ENCODE peak calls at places on chromosomes 4 and X, in seven cellular contexts. D is effector CD4-positive, alpha-beta T cell; P is Calu3; R is endothelial cell of umbilical vein; G is activated CD4-positive, alpha-beta T cell treated with anti-CD3 and anti-CD28 coated beads for 1 hour; Z is M059J; L is activated CD4-positive, CD25-positive, alpha-beta regulatory T cell. V is an unnamed sample.

GRCh38 chr4:169657470-169658107 is 37.2 kb downstream of the CLCN3 start:
- DNase-seq in D (no peak), P (no peak), G (no peak), R (no peak), L (no peak), Z (no peak), V (no peak)

GRCh38 chrX:131792356-131792749 is 230.7 kb upstream of the STK26 start:
- DNase-seq in D (peak; percentile 90), R (no peak), P (no peak), G (no peak), Z (peak; percentile 19), L (no peak), V (peak; percentile 95)

GRCh38 chr4:141022221-141022760 is 111.0 kb downstream of the RNF150 start:
- DNase-seq in P (no peak), L (no peak), G (no peak), D (no peak), Z (no peak), R (no peak), V (no peak)

GRCh38 chrX:10190367-10190766 is 33.6 kb downstream of the CLCN4 start:
- DNase-seq in Z (peak; percentile 74), G (no peak), P (peak; percentile 24), R (peak; percentile 58), D (no peak), L (no peak), V (peak; percentile 26)

GRCh38 chr4:5051692-5052423 is 578 bp downstream of the STK32B start:
- DNase-seq in P (no peak), R (peak; percentile 21), D (no peak), Z (no peak), L (no peak), G (no peak), V (no peak)

GRCh38 chrX:102129473-102129872 is 4.0 kb downstream of the TCEAL2 start:
- DNase-seq in P (no peak), D (no peak), G (no peak), L (no peak), R (peak; percentile 14), Z (peak; percentile 17), V (no peak)

GRCh38 chrX:70470850-70471289 is 26.2 kb downstream of the DLG3 start:
- DNase-seq in Z (peak; percentile 69), R (no peak), P (no peak), D (no peak), G (no peak), L (no peak), V (no peak)

GRCh38 chr4:138263438-138263837 is 21.3 kb upstream of the SLC7A11 start:
- DNase-seq in L (no peak), P (no peak), D (no peak), G (no peak), R (no peak), Z (no peak), V (no peak)

GRCh38 chr4:89173336-89174090 is 62.2 kb downstream of the TIGD2 start:
- DNase-seq in L (no peak), R (no peak), P (no peak), Z (no peak), G (no peak), D (no peak), V (no peak)

GRCh38 chr4:168098257-168098717 is 6.0 kb downstream of the ANXA10 start:
- DNase-seq in D (no peak), G (no peak), Z (peak; percentile 63), P (no peak), L (no peak), R (peak; percentile 91), V (no peak)

GRCh38 chr4:121147923-121148443 is 16.1 kb downstream of the TNIP3 start:
- DNase-seq in L (no peak), G (no peak), P (no peak), Z (peak; percentile 16), R (no peak), D (no peak), V (no peak)

GRCh38 chr4:1902243-1902642 is 31.1 kb downstream of the NSD2 start:
- DNase-seq in P (no peak), G (no peak), Z (no peak), D (no peak), L (no peak), R (no peak), V (no peak)

GRCh38 chrX:40809210-40809609 is 73.9 kb upstream of the MED14 start:
- DNase-seq in P (no peak), G (no peak), Z (peak; percentile 53), L (no peak), R (no peak), D (no peak), V (no peak)

GRCh38 chrX:151702021-151702714 is 6.9 kb downstream of the PRRG3 start:
- DNase-seq in R (no peak), G (no peak), D (no peak), L (no peak), P (no peak), Z (no peak), V (no peak)

GRCh38 chr4:85793256-85793655 is 318.3 kb downstream of the ARHGAP24 start:
- DNase-seq in L (no peak), P (no peak), D (no peak), R (no peak), Z (no peak), G (no peak), V (no peak)

GRCh38 chr4:22408474-22408873 is 107.4 kb downstream of the ADGRA3 start:
- DNase-seq in Z (no peak), G (no peak), D (no peak), L (no peak), P (no peak), R (no peak), V (no peak)

GRCh38 chr4:113008726-113009125 is 40.7 kb upstream of the ANK2 start:
- DNase-seq in R (no peak), Z (no peak), L (no peak), P (no peak), D (no peak), G (no peak), V (no peak)

GRCh38 chrX:44155126-44155525 is 181.9 kb upstream of the NDP start:
- DNase-seq in D (no peak), L (no peak), R (no peak), P (no peak), Z (no peak), G (no peak), V (no peak)

GRCh38 chr4:92433272-92433758 is 129.5 kb downstream of the GRID2 start:
- DNase-seq in R (no peak), P (no peak), G (no peak), L (no peak), D (no peak), Z (no peak), V (no peak)

GRCh38 chr4:7647932-7648812 is 213.4 kb upstream of the PSAPL1 start:
- DNase-seq in L (no peak), G (no peak), Z (peak; percentile 95), D (no peak), R (peak; percentile 36), P (no peak), V (no peak)

GRCh38 chr4:159941076-159941475 is 838.2 kb downstream of the RAPGEF2 start:
- DNase-seq in Z (no peak), D (no peak), P (peak; percentile 9), L (no peak), R (no peak), G (no peak), V (no peak)

GRCh38 chrX:101368800-101369199 is 17.2 kb downstream of the BTK start:
- DNase-seq in Z (no peak), D (no peak), P (no peak), G (no peak), R (no peak), L (no peak), V (no peak)

GRCh38 chr4:38131371-38132139 is 171.4 kb downstream of the PTTG2 start:
- DNase-seq in Z (peak; percentile 83), D (peak; percentile 62), P (no peak), R (peak; percentile 31), G (peak; percentile 51), L (peak; percentile 14), V (peak; percentile 41)

GRCh38 chrX:136635235-136635634 is 12.7 kb upstream of the CD40LG start:
- DNase-seq in L (no peak), Z (no peak), D (no peak), R (no peak), G (no peak), P (no peak), V (no peak)

GRCh38 chr4:69860007-69860406 is at the start of gene SULT1E1:
- DNase-seq in Z (no peak), G (no peak), R (peak; percentile 28), D (no peak), P (peak; percentile 4), L (no peak), V (no peak)

GRCh38 chr4:1406416-1406945 is at the start of gene NKX1-1:
- DNase-seq in L (no peak), Z (no peak), P (no peak), D (no peak), R (no peak), G (no peak), V (no peak)

GRCh38 chr4:108619372-108620100 is 840 bp upstream of the RPL34 start:
- DNase-seq in Z (no peak), P (no peak), G (no peak), L (peak; percentile 0), D (peak; percentile 17), R (no peak), V (no peak)

GRCh38 chrX:19673334-19674040 is 158.2 kb upstream of the MAP3K15 start:
- DNase-seq in L (no peak), Z (peak; percentile 97), P (peak; percentile 85), G (no peak), R (peak; percentile 73), D (no peak), V (peak; percentile 51)

GRCh38 chr4:2867758-2868491 is 24.3 kb downstream of the ADD1 start:
- DNase-seq in L (no peak), R (peak; percentile 61), D (no peak), G (no peak), Z (no peak), P (no peak), V (peak; percentile 31)

GRCh38 chrX:68985135-68985725 is 156.4 kb downstream of the EFNB1 start:
- DNase-seq in L (no peak), G (no peak), P (no peak), Z (no peak), R (no peak), D (no peak), V (no peak)

GRCh38 chr4:48375651-48376291 is 34.4 kb downstream of the SLAIN2 start:
- DNase-seq in Z (peak; percentile 85), G (no peak), D (no peak), P (peak; percentile 35), L (no peak), R (peak; percentile 90), V (no peak)

GRCh38 chr4:173958445-173958844 is 325.0 kb downstream of the FBXO8 start:
- DNase-seq in Z (peak; percentile 20), P (no peak), D (no peak), G (no peak), R (no peak), L (no peak), V (no peak)

GRCh38 chr4:52657630-52658501 is 1.2 kb downstream of the USP46 start:
- DNase-seq in D (no peak), P (no peak), L (no peak), R (peak; percentile 21), Z (peak; percentile 27), G (no peak), V (peak; percentile 21)

GRCh38 chr4:70994069-70994366 is 569 bp downstream of the DCK start:
- DNase-seq in D (no peak), P (peak; percentile 7), R (no peak), L (no peak), G (no peak), Z (no peak), V (no peak)

GRCh38 chrX:148914783-148915182 is 414.4 kb downstream of the AFF2 start:
- DNase-seq in R (no peak), P (no peak), L (no peak), D (no peak), G (no peak), Z (peak; percentile 4), V (no peak)

GRCh38 chr4:155972098-155972497 is 18.4 kb upstream of the CTSO start:
- DNase-seq in L (no peak), Z (peak; percentile 33), P (peak; percentile 22), R (no peak), G (no peak), D (no peak), V (no peak)